ENCODE peak calls at places on chromosomes 4 and X, in ten cellular contexts. One of them, this sample, is unnamed.
A peak's percentile ranks its signal among the peaks of the same experiment; 100 is the strongest.

GRCh38 chr4:54897590-54897989 is 227.8 kb downstream of the KDR start:
- DNase-seq in AG09319: no peak
- DNase-seq in heart left ventricle: no peak
- DNase-seq in upper lobe of right lung: no peak
- DNase-seq in suprapubic skin: no peak
- DNase-seq in fibroblast of mammary gland: no peak
- DNase-seq in BJ: no peak
- DNase-seq in astrocyte of the spinal cord: peak; percentile 51
- DNase-seq in A549: no peak
- DNase-seq in transverse colon: no peak
- DNase-seq in this sample: no peak

GRCh38 chrX:30593435-30594200 is 16.1 kb upstream of the TASL start:
- DNase-seq in astrocyte of the spinal cord: no peak
- DNase-seq in heart left ventricle: no peak
- DNase-seq in upper lobe of right lung: no peak
- DNase-seq in A549: no peak
- DNase-seq in BJ: no peak
- DNase-seq in transverse colon: peak; percentile 29
- DNase-seq in suprapubic skin: no peak
- DNase-seq in fibroblast of mammary gland: no peak
- DNase-seq in AG09319: no peak
- DNase-seq in this sample: no peak

GRCh38 chr4:54542540-54543041 is 115.2 kb upstream of the KIT start:
- DNase-seq in A549: no peak
- DNase-seq in fibroblast of mammary gland: no peak
- DNase-seq in suprapubic skin: no peak
- DNase-seq in AG09319: no peak
- DNase-seq in heart left ventricle: no peak
- DNase-seq in upper lobe of right lung: no peak
- DNase-seq in transverse colon: no peak
- DNase-seq in astrocyte of the spinal cord: peak; percentile 20
- DNase-seq in BJ: no peak
- DNase-seq in this sample: no peak

GRCh38 chrX:109856974-109857373 is 123.9 kb upstream of the ACSL4 start:
- DNase-seq in BJ: no peak
- DNase-seq in AG09319: no peak
- DNase-seq in heart left ventricle: no peak
- DNase-seq in fibroblast of mammary gland: peak; percentile 34
- DNase-seq in A549: peak; percentile 18
- DNase-seq in transverse colon: no peak
- DNase-seq in astrocyte of the spinal cord: peak; percentile 42
- DNase-seq in upper lobe of right lung: no peak
- DNase-seq in suprapubic skin: no peak
- DNase-seq in this sample: no peak

GRCh38 chr4:1717129-1718094 is 3.7 kb downstream of the TMEM129 start:
- DNase-seq in BJ: no peak
- DNase-seq in astrocyte of the spinal cord: no peak
- DNase-seq in upper lobe of right lung: peak; percentile 63
- DNase-seq in heart left ventricle: no peak
- DNase-seq in suprapubic skin: no peak
- DNase-seq in fibroblast of mammary gland: no peak
- DNase-seq in transverse colon: no peak
- DNase-seq in A549: no peak
- DNase-seq in AG09319: no peak
- DNase-seq in this sample: no peak

GRCh38 chr4:129526812-129527211 is 430.9 kb downstream of the C4orf33 start:
- DNase-seq in suprapubic skin: no peak
- DNase-seq in fibroblast of mammary gland: peak; percentile 43
- DNase-seq in A549: peak; percentile 29
- DNase-seq in AG09319: no peak
- DNase-seq in transverse colon: no peak
- DNase-seq in upper lobe of right lung: no peak
- DNase-seq in astrocyte of the spinal cord: no peak
- DNase-seq in heart left ventricle: no peak
- DNase-seq in BJ: no peak
- DNase-seq in this sample: no peak

GRCh38 chr4:183960021-183960420 is 54.9 kb downstream of the STOX2 start:
- DNase-seq in fibroblast of mammary gland: peak; percentile 74
- DNase-seq in astrocyte of the spinal cord: peak; percentile 76
- DNase-seq in AG09319: no peak
- DNase-seq in heart left ventricle: peak; percentile 66
- DNase-seq in transverse colon: peak; percentile 58
- DNase-seq in A549: peak; percentile 39
- DNase-seq in suprapubic skin: no peak
- DNase-seq in upper lobe of right lung: no peak
- DNase-seq in BJ: no peak
- DNase-seq in this sample: peak; percentile 14

GRCh38 chr4:22514431-22514830 is 1.4 kb downstream of the ADGRA3 start:
- DNase-seq in A549: no peak
- DNase-seq in heart left ventricle: no peak
- DNase-seq in transverse colon: no peak
- DNase-seq in upper lobe of right lung: no peak
- DNase-seq in BJ: no peak
- DNase-seq in astrocyte of the spinal cord: peak; percentile 64
- DNase-seq in fibroblast of mammary gland: peak; percentile 28
- DNase-seq in suprapubic skin: no peak
- DNase-seq in AG09319: no peak
- DNase-seq in this sample: no peak

GRCh38 chrX:18873189-18873791 is 110.6 kb downstream of the PHKA2 start:
- DNase-seq in BJ: peak; percentile 15
- DNase-seq in suprapubic skin: no peak
- DNase-seq in astrocyte of the spinal cord: peak; percentile 78
- DNase-seq in upper lobe of right lung: no peak
- DNase-seq in heart left ventricle: peak; percentile 67
- DNase-seq in fibroblast of mammary gland: peak; percentile 82
- DNase-seq in transverse colon: no peak
- DNase-seq in A549: no peak
- DNase-seq in AG09319: no peak
- DNase-seq in this sample: no peak

GRCh38 chrX:107272431-107272921 is 66.1 kb downstream of the DNAAF6 start:
- DNase-seq in suprapubic skin: no peak
- DNase-seq in BJ: no peak
- DNase-seq in A549: peak; percentile 64
- DNase-seq in AG09319: no peak
- DNase-seq in astrocyte of the spinal cord: no peak
- DNase-seq in upper lobe of right lung: no peak
- DNase-seq in transverse colon: no peak
- DNase-seq in fibroblast of mammary gland: peak; percentile 2
- DNase-seq in heart left ventricle: no peak
- DNase-seq in this sample: peak; percentile 31

GRCh38 chr4:114005569-114006442 is 26.4 kb upstream of the ARSJ start:
- DNase-seq in A549: no peak
- DNase-seq in heart left ventricle: no peak
- DNase-seq in astrocyte of the spinal cord: peak; percentile 85
- DNase-seq in transverse colon: no peak
- DNase-seq in fibroblast of mammary gland: peak; percentile 86
- DNase-seq in BJ: no peak
- DNase-seq in AG09319: no peak
- DNase-seq in upper lobe of right lung: no peak
- DNase-seq in suprapubic skin: no peak
- DNase-seq in this sample: no peak

GRCh38 chr4:185792384-185793146 is 19.4 kb downstream of the SORBS2 start:
- DNase-seq in BJ: peak; percentile 74
- DNase-seq in fibroblast of mammary gland: peak; percentile 72
- DNase-seq in astrocyte of the spinal cord: peak; percentile 97
- DNase-seq in heart left ventricle: no peak
- DNase-seq in upper lobe of right lung: no peak
- DNase-seq in suprapubic skin: no peak
- DNase-seq in AG09319: peak; percentile 27
- DNase-seq in transverse colon: no peak
- DNase-seq in A549: peak; percentile 46
- DNase-seq in this sample: no peak

GRCh38 chrX:135707880-135708279 is 5.6 kb upstream of the CT45A1 start:
- DNase-seq in upper lobe of right lung: no peak
- DNase-seq in suprapubic skin: no peak
- DNase-seq in heart left ventricle: no peak
- DNase-seq in transverse colon: peak; percentile 16
- DNase-seq in astrocyte of the spinal cord: no peak
- DNase-seq in A549: peak; percentile 60
- DNase-seq in AG09319: no peak
- DNase-seq in BJ: no peak
- DNase-seq in fibroblast of mammary gland: peak; percentile 1
- DNase-seq in this sample: peak; percentile 58

GRCh38 chr4:150280081-150280950 is 202.1 kb downstream of the DCLK2 start:
- DNase-seq in suprapubic skin: no peak
- DNase-seq in AG09319: peak; percentile 52
- DNase-seq in heart left ventricle: no peak
- DNase-seq in transverse colon: no peak
- DNase-seq in upper lobe of right lung: no peak
- DNase-seq in fibroblast of mammary gland: peak; percentile 83
- DNase-seq in A549: no peak
- DNase-seq in BJ: peak; percentile 47
- DNase-seq in astrocyte of the spinal cord: peak; percentile 94
- DNase-seq in this sample: no peak

GRCh38 chrX:38055170-38055847 is 49.0 kb downstream of the SYTL5 start:
- DNase-seq in BJ: no peak
- DNase-seq in astrocyte of the spinal cord: peak; percentile 62
- DNase-seq in heart left ventricle: no peak
- DNase-seq in fibroblast of mammary gland: peak; percentile 70
- DNase-seq in upper lobe of right lung: no peak
- DNase-seq in suprapubic skin: no peak
- DNase-seq in transverse colon: no peak
- DNase-seq in AG09319: no peak
- DNase-seq in A549: no peak
- DNase-seq in this sample: no peak

GRCh38 chr4:165627548-165627947 is 245.5 kb upstream of the TLL1 start:
- DNase-seq in fibroblast of mammary gland: no peak
- DNase-seq in transverse colon: no peak
- DNase-seq in astrocyte of the spinal cord: no peak
- DNase-seq in BJ: no peak
- DNase-seq in heart left ventricle: no peak
- DNase-seq in A549: no peak
- DNase-seq in suprapubic skin: no peak
- DNase-seq in upper lobe of right lung: no peak
- DNase-seq in AG09319: no peak
- DNase-seq in this sample: no peak

GRCh38 chrX:12113321-12113720 is 25.0 kb upstream of the FRMPD4 start:
- DNase-seq in AG09319: no peak
- DNase-seq in suprapubic skin: no peak
- DNase-seq in heart left ventricle: no peak
- DNase-seq in A549: no peak
- DNase-seq in astrocyte of the spinal cord: no peak
- DNase-seq in BJ: no peak
- DNase-seq in transverse colon: no peak
- DNase-seq in upper lobe of right lung: no peak
- DNase-seq in fibroblast of mammary gland: no peak
- DNase-seq in this sample: no peak

GRCh38 chrX:12118134-12118533 is 20.1 kb upstream of the FRMPD4 start:
- DNase-seq in heart left ventricle: no peak
- DNase-seq in BJ: peak; percentile 31
- DNase-seq in A549: no peak
- DNase-seq in fibroblast of mammary gland: no peak
- DNase-seq in transverse colon: no peak
- DNase-seq in astrocyte of the spinal cord: no peak
- DNase-seq in AG09319: no peak
- DNase-seq in upper lobe of right lung: no peak
- DNase-seq in suprapubic skin: no peak
- DNase-seq in this sample: no peak

GRCh38 chrX:12115377-12115776 is 22.9 kb upstream of the FRMPD4 start:
- DNase-seq in astrocyte of the spinal cord: no peak
- DNase-seq in BJ: no peak
- DNase-seq in suprapubic skin: no peak
- DNase-seq in fibroblast of mammary gland: no peak
- DNase-seq in transverse colon: no peak
- DNase-seq in heart left ventricle: no peak
- DNase-seq in A549: peak; percentile 17
- DNase-seq in AG09319: no peak
- DNase-seq in upper lobe of right lung: no peak
- DNase-seq in this sample: peak; percentile 43
- TF ChIP-seq CTCF in astrocyte of the spinal cord: peak; percentile 11
- TF ChIP-seq CTCF in BJ: no peak
- TF ChIP-seq CTCF in suprapubic skin: no peak
- TF ChIP-seq CTCF in fibroblast of mammary gland: peak; percentile 6
- TF ChIP-seq CTCF in transverse colon: no peak
- TF ChIP-seq CTCF in heart left ventricle: no peak
- TF ChIP-seq CTCF in A549: no peak
- TF ChIP-seq CTCF in AG09319: no peak
- TF ChIP-seq CTCF in upper lobe of right lung: no peak
- TF ChIP-seq CTCF in this sample: peak; percentile 19

GRCh38 chrX:48474127-48474526 is 1.9 kb upstream of the FTSJ1 start:
- DNase-seq in AG09319: no peak
- DNase-seq in fibroblast of mammary gland: peak; percentile 43
- DNase-seq in transverse colon: no peak
- DNase-seq in astrocyte of the spinal cord: no peak
- DNase-seq in BJ: no peak
- DNase-seq in suprapubic skin: no peak
- DNase-seq in upper lobe of right lung: no peak
- DNase-seq in heart left ventricle: no peak
- DNase-seq in A549: peak; percentile 31
- DNase-seq in this sample: peak; percentile 21
- TF ChIP-seq CTCF in AG09319: peak; percentile 23
- TF ChIP-seq CTCF in fibroblast of mammary gland: peak; percentile 49
- TF ChIP-seq CTCF in transverse colon: no peak
- TF ChIP-seq CTCF in astrocyte of the spinal cord: peak; percentile 27
- TF ChIP-seq CTCF in BJ: no peak
- TF ChIP-seq CTCF in suprapubic skin: no peak
- TF ChIP-seq CTCF in upper lobe of right lung: no peak
- TF ChIP-seq CTCF in heart left ventricle: no peak
- TF ChIP-seq CTCF in A549: no peak
- TF ChIP-seq CTCF in this sample: no peak

GRCh38 chr4:181258569-181258968 is 984.6 kb upstream of the TENM3 start:
- DNase-seq in transverse colon: no peak
- DNase-seq in astrocyte of the spinal cord: no peak
- DNase-seq in heart left ventricle: no peak
- DNase-seq in upper lobe of right lung: no peak
- DNase-seq in suprapubic skin: no peak
- DNase-seq in A549: no peak
- DNase-seq in fibroblast of mammary gland: no peak
- DNase-seq in BJ: no peak
- DNase-seq in AG09319: no peak
- DNase-seq in this sample: no peak

GRCh38 chr4:181264908-181265307 is 978.3 kb upstream of the TENM3 start:
- DNase-seq in AG09319: no peak
- DNase-seq in heart left ventricle: peak; percentile 28
- DNase-seq in suprapubic skin: no peak
- DNase-seq in BJ: no peak
- DNase-seq in astrocyte of the spinal cord: no peak
- DNase-seq in fibroblast of mammary gland: no peak
- DNase-seq in transverse colon: no peak
- DNase-seq in upper lobe of right lung: no peak
- DNase-seq in A549: no peak
- DNase-seq in this sample: peak; percentile 43

GRCh38 chr4:181259081-181259480 is 984.1 kb upstream of the TENM3 start:
- DNase-seq in heart left ventricle: no peak
- DNase-seq in BJ: no peak
- DNase-seq in upper lobe of right lung: no peak
- DNase-seq in astrocyte of the spinal cord: no peak
- DNase-seq in fibroblast of mammary gland: no peak
- DNase-seq in A549: no peak
- DNase-seq in AG09319: no peak
- DNase-seq in transverse colon: no peak
- DNase-seq in suprapubic skin: no peak
- DNase-seq in this sample: no peak

GRCh38 chr4:181261279-181261678 is 981.9 kb upstream of the TENM3 start:
- DNase-seq in fibroblast of mammary gland: peak; percentile 17
- DNase-seq in AG09319: no peak
- DNase-seq in heart left ventricle: no peak
- DNase-seq in transverse colon: no peak
- DNase-seq in A549: no peak
- DNase-seq in astrocyte of the spinal cord: peak; percentile 36
- DNase-seq in BJ: no peak
- DNase-seq in suprapubic skin: no peak
- DNase-seq in upper lobe of right lung: no peak
- DNase-seq in this sample: peak; percentile 18
- TF ChIP-seq CTCF in fibroblast of mammary gland: peak; percentile 29
- TF ChIP-seq CTCF in AG09319: no peak
- TF ChIP-seq CTCF in heart left ventricle: peak; percentile 11
- TF ChIP-seq CTCF in transverse colon: no peak
- TF ChIP-seq CTCF in A549: no peak
- TF ChIP-seq CTCF in astrocyte of the spinal cord: peak; percentile 50
- TF ChIP-seq CTCF in BJ: no peak
- TF ChIP-seq CTCF in suprapubic skin: no peak
- TF ChIP-seq CTCF in upper lobe of right lung: no peak
- TF ChIP-seq CTCF in this sample: no peak

GRCh38 chrX:71870337-71871098 is 40.1 kb upstream of the NHSL2 start:
- DNase-seq in fibroblast of mammary gland: peak; percentile 10
- DNase-seq in BJ: no peak
- DNase-seq in AG09319: no peak
- DNase-seq in A549: peak; percentile 64
- DNase-seq in upper lobe of right lung: no peak
- DNase-seq in suprapubic skin: no peak
- DNase-seq in astrocyte of the spinal cord: peak; percentile 6
- DNase-seq in heart left ventricle: no peak
- DNase-seq in transverse colon: no peak
- DNase-seq in this sample: peak; percentile 33
- TF ChIP-seq CTCF in fibroblast of mammary gland: peak; percentile 21
- TF ChIP-seq CTCF in BJ: peak; percentile 15
- TF ChIP-seq CTCF in AG09319: no peak
- TF ChIP-seq CTCF in A549: peak; percentile 28
- TF ChIP-seq CTCF in upper lobe of right lung: no peak
- TF ChIP-seq CTCF in suprapubic skin: no peak
- TF ChIP-seq CTCF in astrocyte of the spinal cord: peak; percentile 41
- TF ChIP-seq CTCF in heart left ventricle: no peak
- TF ChIP-seq CTCF in transverse colon: no peak
- TF ChIP-seq CTCF in this sample: peak; percentile 46

This sample was measured in endothelial cell.